ENCODE peak calls at places on chromosomes 13 and 19, in nine cellular contexts. T is stomach; Q is pancreas; P is GM23248; I is right cardiac atrium; Z is CD8-positive, alpha-beta T cell; M is K562; W is breast epithelium; Y is left lung. J is an unnamed sample.

GRCh38 chr13:94967183-94968039 is 255.1 kb upstream of the SOX21 start:
- DNase-seq in T (peak; percentile 29), I (peak; percentile 41), P (peak; percentile 53), M (no peak), Z (no peak), Y (peak; percentile 78), W (no peak), Q (peak; percentile 58), J (no peak)

GRCh38 chr19:19193926-19194325 is 1.9 kb downstream of the RFXANK start:
- DNase-seq in Y (no peak), Z (no peak), W (no peak), I (no peak), T (no peak), P (no peak), M (no peak), Q (no peak), J (no peak)

GRCh38 chr19:11699931-11700794 is 38.6 kb downstream of the ZNF823 start:
- DNase-seq in M (peak; percentile 29), Q (no peak), W (no peak), P (peak; percentile 50), I (no peak), T (no peak), Z (peak; percentile 5), Y (no peak), J (no peak)

GRCh38 chr19:47239152-47239551 is 8.2 kb upstream of the BBC3 start:
- DNase-seq in T (no peak), Q (no peak), I (no peak), W (no peak), M (no peak), P (peak; percentile 29), Z (no peak), Y (no peak), J (no peak)

GRCh38 chr13:37429976-37430375 is 168.6 kb downstream of the POSTN start:
- DNase-seq in Q (no peak), Y (no peak), Z (no peak), T (no peak), P (peak; percentile 95), W (no peak), M (no peak), I (no peak), J (no peak)

GRCh38 chr13:60273971-60274370 is 110.2 kb upstream of the DIAPH3 start:
- DNase-seq in M (no peak), T (no peak), I (no peak), Z (no peak), W (no peak), Q (no peak), Y (no peak), P (no peak), J (no peak)

GRCh38 chr19:48568345-48568886 is 16.4 kb downstream of the SULT2B1 start:
- DNase-seq in T (peak; percentile 87), W (peak; percentile 91), M (peak; percentile 55), Z (no peak), Y (peak; percentile 91), I (peak; percentile 93), P (peak; percentile 98), Q (peak; percentile 85), J (peak; percentile 87)

GRCh38 chr13:114161644-114162532 is 17.2 kb upstream of the CFAP97D2 start:
- DNase-seq in M (no peak), I (peak; percentile 73), Z (no peak), Q (no peak), T (peak; percentile 59), P (peak; percentile 70), Y (peak; percentile 92), W (peak; percentile 50), J (peak; percentile 55)

GRCh38 chr13:24274452-24274971 is 34.9 kb upstream of the C1QTNF9 start:
- DNase-seq in Y (no peak), I (peak; percentile 83), Q (no peak), P (no peak), W (no peak), M (no peak), T (peak; percentile 40), Z (peak; percentile 63), J (peak; percentile 62)

GRCh38 chr13:50220938-50221337 is 205.7 kb downstream of the KCNRG start:
- DNase-seq in I (no peak), Y (no peak), M (no peak), Z (no peak), P (no peak), T (no peak), Q (no peak), W (no peak), J (no peak)

GRCh38 chr13:29435125-29435911 is 160.2 kb downstream of the SLC7A1 start:
- DNase-seq in Z (no peak), Y (no peak), M (no peak), T (no peak), W (no peak), I (no peak), P (peak; percentile 94), Q (no peak), J (no peak)

GRCh38 chr19:6065685-6066365 is 44.5 kb downstream of the RFX2 start:
- DNase-seq in I (no peak), Q (no peak), M (peak; percentile 87), P (peak; percentile 85), T (no peak), Z (peak; percentile 58), Y (peak; percentile 49), W (no peak), J (peak; percentile 43)

GRCh38 chr13:37453246-37453645 is 145.3 kb downstream of the POSTN start:
- DNase-seq in P (peak; percentile 41), I (no peak), Y (no peak), Z (no peak), M (no peak), W (no peak), Q (no peak), T (no peak), J (no peak)

GRCh38 chr13:99211421-99212035 is 10.9 kb downstream of the UBAC2 start:
- DNase-seq in Z (no peak), I (no peak), T (no peak), W (no peak), Y (no peak), P (no peak), M (no peak), Q (no peak), J (no peak)

GRCh38 chr13:51900471-51900870 is 38.7 kb downstream of the CCDC70 start:
- DNase-seq in P (no peak), I (no peak), Z (no peak), W (no peak), M (no peak), Y (no peak), Q (no peak), T (no peak), J (no peak)

GRCh38 chr19:18469245-18470107 is 31.5 kb upstream of the ISYNA1 start:
- DNase-seq in W (no peak), Q (peak; percentile 85), Z (peak; percentile 70), T (peak; percentile 72), I (peak; percentile 87), Y (peak; percentile 92), P (peak; percentile 76), M (peak; percentile 78), J (peak; percentile 69)

GRCh38 chr19:35076026-35076370 is 34.5 kb downstream of the HPN start:
- DNase-seq in W (no peak), I (no peak), M (no peak), Z (no peak), P (no peak), Q (no peak), T (no peak), Y (no peak), J (no peak)

GRCh38 chr19:1068111-1069001 is 1.4 kb downstream of the ARHGAP45 start:
- DNase-seq in Y (peak; percentile 92), T (no peak), W (no peak), Q (peak; percentile 63), I (peak; percentile 84), P (no peak), Z (peak; percentile 84), M (no peak), J (peak; percentile 52)

GRCh38 chr13:110284809-110285519 is 22.0 kb downstream of the COL4A1 start:
- DNase-seq in W (no peak), T (no peak), Z (no peak), I (no peak), Q (no peak), Y (no peak), M (no peak), P (no peak), J (no peak)
- H3K27ac ChIP-seq in W (no peak overlapping the region), T (peak overlapping the region; percentile 34), Z (no peak overlapping the region), I (no peak overlapping the region), Q (no peak overlapping the region), Y (no peak overlapping the region), M (no peak overlapping the region), P (no peak overlapping the region), J (peak overlapping the region; percentile 82)

DNA sequence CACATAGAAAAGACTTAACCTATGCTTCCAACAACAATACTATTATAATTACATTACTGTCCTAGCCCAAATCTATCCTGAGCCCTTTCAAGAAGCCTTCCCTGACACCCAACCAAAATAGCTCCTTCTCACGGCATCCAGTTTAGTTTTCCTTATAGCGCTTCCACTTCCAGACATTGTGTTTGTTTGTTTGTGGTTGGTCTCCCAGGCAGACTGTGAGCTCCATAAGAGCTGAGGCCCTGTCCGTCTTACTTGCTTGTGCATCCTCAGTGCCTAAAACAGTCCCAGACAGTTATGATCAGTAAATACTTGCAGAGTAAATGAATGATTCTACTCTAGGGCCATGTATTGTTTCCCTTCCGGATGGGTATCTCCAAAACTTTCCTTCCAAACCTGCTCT is 68.1 kb upstream of the STARD13 start:
- DNase-seq in Y (no peak), W (no peak), T (no peak), I (no peak), M (no peak), Q (no peak), Z (no peak), P (no peak), J (no peak)
- H3K27ac ChIP-seq in Y (peak overlapping the region; percentile 31), W (no peak overlapping the region), T (no peak overlapping the region), I (no peak overlapping the region), M (no peak overlapping the region), Q (peak overlapping the region; percentile 12), Z (no peak overlapping the region), P (no peak overlapping the region), J (peak overlapping the region; percentile 72)

GRCh38 chr19:2767688-2768087 is 15.4 kb downstream of the SGTA start:
- DNase-seq in Z (no peak), T (no peak), Q (no peak), W (no peak), I (no peak), M (no peak), P (no peak), Y (no peak), J (no peak)

GRCh38 chr19:2771786-2772674 is 11.0 kb downstream of the SGTA start:
- DNase-seq in P (no peak), T (no peak), Y (no peak), W (peak; percentile 26), Z (no peak), I (no peak), Q (no peak), M (no peak), J (no peak)

GRCh38 chr19:2769218-2769617 is 13.9 kb downstream of the SGTA start:
- DNase-seq in Y (no peak), M (no peak), T (no peak), Q (no peak), W (no peak), Z (no peak), I (no peak), P (no peak), J (no peak)

GRCh38 chr19:2768365-2769132 is 14.5 kb downstream of the SGTA start:
- DNase-seq in W (no peak), Z (no peak), P (no peak), M (no peak), T (no peak), I (no peak), Y (no peak), Q (no peak), J (no peak)

GRCh38 chr19:2770055-2771013 is 12.7 kb downstream of the SGTA start:
- DNase-seq in I (peak; percentile 80), M (no peak), W (peak; percentile 35), P (peak; percentile 49), Y (no peak), T (no peak), Q (no peak), Z (no peak), J (peak; percentile 65)
- H3K27ac ChIP-seq in I (peak overlapping the region; percentile 45), M (no peak overlapping the region), W (peak overlapping the region; percentile 6), P (no peak overlapping the region), Y (no peak overlapping the region), T (peak overlapping the region; percentile 78), Q (peak overlapping the region; percentile 46), Z (no peak overlapping the region), J (peak overlapping the region; percentile 84)

GRCh38 chr13:76892488-76892887 is 6.3 kb upstream of the KCTD12 start:
- DNase-seq in P (no peak), Z (no peak), I (no peak), Y (no peak), T (no peak), Q (no peak), M (no peak), W (no peak), J (no peak)
- H3K27ac ChIP-seq in P (no peak overlapping the region), Z (no peak overlapping the region), I (no peak overlapping the region), Y (no peak overlapping the region), T (no peak overlapping the region), Q (no peak overlapping the region), M (no peak overlapping the region), W (no peak overlapping the region), J (no peak overlapping the region)

J was measured in left ventricle myocardium inferior.